ENCODE peak calls at places on chromosomes 16 and 17, in nine cellular contexts. K, F, O, L, E, D, G, C and B are unnamed samples.
A peak's percentile ranks its signal among the peaks of the same experiment; 100 is the strongest.

GRCh38 chr17:27947005-27947406 is 53.8 kb upstream of the LYRM9 start:
- DNase-seq in K (no peak), F (no peak), O (no peak), L (no peak), E (no peak), D (no peak), G (no peak), C (no peak), B (no peak)

GRCh38 chr16:73060948-73061495 is 13.1 kb upstream of the ZFHX3 start:
- DNase-seq in K (no peak), F (no peak), O (no peak), L (no peak), E (no peak), D (no peak), G (no peak), C (no peak), B (no peak)

GRCh38 chr16:51120289-51121008 is 30.6 kb downstream of the SALL1 start:
- DNase-seq in K (no peak), F (no peak), O (no peak), L (no peak), E (no peak), D (no peak), G (no peak), C (no peak), B (no peak)

GRCh38 chr17:20315821-20316220 is 151.5 kb downstream of the LGALS9B start:
- DNase-seq in K (no peak), F (no peak), O (no peak), L (no peak), E (no peak), D (no peak), G (no peak), C (no peak), B (no peak)

GRCh38 chr17:62895650-62896301 is 70.3 kb upstream of the TANC2 start:
- DNase-seq in K (no peak), F (no peak), O (no peak), L (no peak), E (peak; percentile 20), D (no peak), G (no peak), C (no peak), B (no peak)

GRCh38 chr16:5490499-5490898 is 392.9 kb upstream of the EEF2KMT start:
- DNase-seq in K (no peak), F (peak; percentile 60), O (peak; percentile 2), L (no peak), E (no peak), D (peak; percentile 69), G (peak; percentile 35), C (peak; percentile 15), B (no peak)

GRCh38 chr17:31508310-31509094 is 117.0 kb downstream of the RAB11FIP4 start:
- DNase-seq in K (no peak), F (no peak), O (peak; percentile 95), L (peak; percentile 57), E (no peak), D (peak; percentile 49), G (peak; percentile 89), C (no peak), B (peak; percentile 87)

GRCh38 chr16:84271866-84272265 is 22.8 kb upstream of the WFDC1 start:
- DNase-seq in K (no peak), F (no peak), O (no peak), L (no peak), E (no peak), D (no peak), G (no peak), C (no peak), B (no peak)

GRCh38 chr16:47143329-47143676 is 442 bp downstream of the NETO2 start:
- DNase-seq in K (peak; percentile 19), F (peak; percentile 75), O (peak; percentile 65), L (peak; percentile 52), E (peak; percentile 78), D (peak; percentile 78), G (peak; percentile 65), C (peak; percentile 15), B (peak; percentile 50)